ENCODE peak calls at places on chromosome 12, in ten cellular contexts. One of them, this sample, is unnamed.

GRCh38 chr12:53308276-53308675 is 8.8 kb downstream of the MYG1 start:
- DNase-seq in fibroblast of pulmonary artery: no peak
- DNase-seq in brain microvascular endothelial cell: no peak
- DNase-seq in bronchial epithelial cell: no peak
- DNase-seq in stomach: no peak
- DNase-seq in MCF 10A: no peak
- DNase-seq in lower leg skin: no peak
- DNase-seq in WTC11: no peak
- DNase-seq in progenitor cell of endocrine pancreas: no peak
- DNase-seq in cardiac muscle cell: no peak
- DNase-seq in this sample: no peak

GRCh38 chr12:121812921-121813896 is 9.4 kb downstream of the SETD1B start:
- DNase-seq in fibroblast of pulmonary artery: peak
- DNase-seq in brain microvascular endothelial cell: no peak
- DNase-seq in bronchial epithelial cell: no peak
- DNase-seq in stomach: peak
- DNase-seq in MCF 10A: peak
- DNase-seq in lower leg skin: no peak
- DNase-seq in WTC11: peak
- DNase-seq in progenitor cell of endocrine pancreas: no peak
- DNase-seq in cardiac muscle cell: no peak
- DNase-seq in this sample: no peak

GRCh38 chr12:117363263-117363662 is 1.8 kb upstream of the NOS1 start:
- DNase-seq in fibroblast of pulmonary artery: no peak
- DNase-seq in brain microvascular endothelial cell: no peak
- DNase-seq in bronchial epithelial cell: no peak
- DNase-seq in stomach: no peak
- DNase-seq in MCF 10A: no peak
- DNase-seq in lower leg skin: no peak
- DNase-seq in WTC11: no peak
- DNase-seq in progenitor cell of endocrine pancreas: no peak
- DNase-seq in cardiac muscle cell: no peak
- DNase-seq in this sample: no peak

GRCh38 chr12:73947627-73948026 is 590.0 kb upstream of the ATXN7L3B start:
- DNase-seq in fibroblast of pulmonary artery: no peak
- DNase-seq in brain microvascular endothelial cell: no peak
- DNase-seq in bronchial epithelial cell: no peak
- DNase-seq in stomach: no peak
- DNase-seq in MCF 10A: no peak
- DNase-seq in lower leg skin: no peak
- DNase-seq in WTC11: no peak
- DNase-seq in progenitor cell of endocrine pancreas: no peak
- DNase-seq in cardiac muscle cell: no peak
- DNase-seq in this sample: no peak

GRCh38 chr12:25866586-25867378 is 91.7 kb upstream of the RASSF8 start:
- DNase-seq in fibroblast of pulmonary artery: no peak
- DNase-seq in brain microvascular endothelial cell: no peak
- DNase-seq in bronchial epithelial cell: no peak
- DNase-seq in stomach: no peak
- DNase-seq in MCF 10A: no peak
- DNase-seq in lower leg skin: no peak
- DNase-seq in WTC11: no peak
- DNase-seq in progenitor cell of endocrine pancreas: no peak
- DNase-seq in cardiac muscle cell: no peak
- DNase-seq in this sample: no peak

GRCh38 chr12:5923043-5923605 is 21.9 kb downstream of the ANO2 start:
- DNase-seq in fibroblast of pulmonary artery: no peak
- DNase-seq in brain microvascular endothelial cell: no peak
- DNase-seq in bronchial epithelial cell: no peak
- DNase-seq in stomach: no peak
- DNase-seq in MCF 10A: no peak
- DNase-seq in lower leg skin: no peak
- DNase-seq in WTC11: no peak
- DNase-seq in progenitor cell of endocrine pancreas: no peak
- DNase-seq in cardiac muscle cell: no peak
- DNase-seq in this sample: no peak

GRCh38 chr12:50732591-50732990 is 31.3 kb upstream of the ATF1 start:
- DNase-seq in fibroblast of pulmonary artery: peak
- DNase-seq in brain microvascular endothelial cell: peak
- DNase-seq in bronchial epithelial cell: peak
- DNase-seq in stomach: no peak
- DNase-seq in MCF 10A: peak
- DNase-seq in lower leg skin: no peak
- DNase-seq in WTC11: no peak
- DNase-seq in progenitor cell of endocrine pancreas: no peak
- DNase-seq in cardiac muscle cell: no peak
- DNase-seq in this sample: peak

GRCh38 chr12:54370218-54370730 is 6.0 kb upstream of the GPR84 start:
- DNase-seq in fibroblast of pulmonary artery: peak
- DNase-seq in brain microvascular endothelial cell: peak
- DNase-seq in bronchial epithelial cell: peak
- DNase-seq in stomach: peak
- DNase-seq in MCF 10A: peak
- DNase-seq in lower leg skin: peak
- DNase-seq in WTC11: peak
- DNase-seq in progenitor cell of endocrine pancreas: peak
- DNase-seq in cardiac muscle cell: peak
- DNase-seq in this sample: peak

GRCh38 chr12:130141901-130142683 is 20.2 kb upstream of the FZD10 start:
- DNase-seq in fibroblast of pulmonary artery: no peak
- DNase-seq in brain microvascular endothelial cell: no peak
- DNase-seq in bronchial epithelial cell: no peak
- DNase-seq in stomach: no peak
- DNase-seq in MCF 10A: no peak
- DNase-seq in lower leg skin: no peak
- DNase-seq in WTC11: no peak
- DNase-seq in progenitor cell of endocrine pancreas: no peak
- DNase-seq in cardiac muscle cell: no peak
- DNase-seq in this sample: no peak
- TF ChIP-seq CTCF in fibroblast of pulmonary artery: no peak
- TF ChIP-seq CTCF in brain microvascular endothelial cell: no peak
- TF ChIP-seq CTCF in bronchial epithelial cell: no peak
- TF ChIP-seq CTCF in stomach: no peak
- TF ChIP-seq CTCF in MCF 10A: no peak
- TF ChIP-seq CTCF in lower leg skin: no peak
- TF ChIP-seq CTCF in WTC11: no peak
- TF ChIP-seq CTCF in progenitor cell of endocrine pancreas: no peak
- TF ChIP-seq CTCF in cardiac muscle cell: no peak
- TF ChIP-seq CTCF in this sample: no peak

GRCh38 chr12:88951177-88951576 is 370.9 kb upstream of the KITLG start:
- DNase-seq in fibroblast of pulmonary artery: no peak
- DNase-seq in brain microvascular endothelial cell: no peak
- DNase-seq in bronchial epithelial cell: no peak
- DNase-seq in stomach: no peak
- DNase-seq in MCF 10A: no peak
- DNase-seq in lower leg skin: no peak
- DNase-seq in WTC11: no peak
- DNase-seq in progenitor cell of endocrine pancreas: no peak
- DNase-seq in cardiac muscle cell: no peak
- DNase-seq in this sample: no peak

GRCh38 chr12:88947486-88948043 is 367.3 kb upstream of the KITLG start:
- DNase-seq in fibroblast of pulmonary artery: no peak
- DNase-seq in brain microvascular endothelial cell: no peak
- DNase-seq in bronchial epithelial cell: no peak
- DNase-seq in stomach: no peak
- DNase-seq in MCF 10A: no peak
- DNase-seq in lower leg skin: no peak
- DNase-seq in WTC11: no peak
- DNase-seq in progenitor cell of endocrine pancreas: no peak
- DNase-seq in cardiac muscle cell: no peak
- DNase-seq in this sample: no peak

GRCh38 chr12:88945041-88945732 is 364.9 kb upstream of the KITLG start:
- DNase-seq in fibroblast of pulmonary artery: peak
- DNase-seq in brain microvascular endothelial cell: no peak
- DNase-seq in bronchial epithelial cell: no peak
- DNase-seq in stomach: peak
- DNase-seq in MCF 10A: no peak
- DNase-seq in lower leg skin: no peak
- DNase-seq in WTC11: no peak
- DNase-seq in progenitor cell of endocrine pancreas: no peak
- DNase-seq in cardiac muscle cell: no peak
- DNase-seq in this sample: no peak

GRCh38 chr12:88944403-88944802 is 364.1 kb upstream of the KITLG start:
- DNase-seq in fibroblast of pulmonary artery: peak
- DNase-seq in brain microvascular endothelial cell: peak
- DNase-seq in bronchial epithelial cell: peak
- DNase-seq in stomach: no peak
- DNase-seq in MCF 10A: peak
- DNase-seq in lower leg skin: no peak
- DNase-seq in WTC11: no peak
- DNase-seq in progenitor cell of endocrine pancreas: no peak
- DNase-seq in cardiac muscle cell: no peak
- DNase-seq in this sample: no peak

DNA sequence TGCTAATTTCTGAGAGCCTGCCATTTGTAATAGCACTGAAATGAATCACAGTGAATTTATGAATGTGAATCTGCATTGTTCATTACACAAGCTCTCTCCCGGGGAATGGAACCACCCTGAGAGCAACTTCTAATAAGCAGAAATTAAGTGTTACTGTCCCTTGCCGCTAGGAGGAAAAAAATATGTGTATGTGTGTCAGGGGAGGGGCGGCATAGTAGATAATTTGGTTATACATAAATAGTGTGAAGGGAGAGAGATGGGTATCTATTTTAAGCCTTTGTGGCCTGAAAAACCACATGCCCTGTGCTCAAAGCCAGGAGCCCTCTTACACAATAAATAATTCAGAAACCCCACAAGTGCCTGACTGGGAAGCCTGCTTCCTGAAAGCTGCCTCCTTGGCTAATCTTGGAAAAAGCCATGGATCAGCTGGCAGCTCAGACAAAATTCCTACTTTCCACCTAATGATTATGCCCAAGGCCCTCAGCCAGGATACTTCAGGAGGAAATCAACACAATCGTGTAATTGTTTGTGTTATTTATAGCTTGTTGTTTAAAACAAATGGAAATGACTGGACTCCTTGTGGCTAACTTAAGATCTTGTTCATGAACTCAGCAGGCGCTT is 366.2 kb upstream of the KITLG start:
- DNase-seq in fibroblast of pulmonary artery: peak
- DNase-seq in brain microvascular endothelial cell: peak
- DNase-seq in bronchial epithelial cell: peak
- DNase-seq in stomach: no peak
- DNase-seq in MCF 10A: peak
- DNase-seq in lower leg skin: peak
- DNase-seq in WTC11: no peak
- DNase-seq in progenitor cell of endocrine pancreas: no peak
- DNase-seq in cardiac muscle cell: no peak
- DNase-seq in this sample: peak
- TF ChIP-seq CTCF in fibroblast of pulmonary artery: peak
- TF ChIP-seq CTCF in brain microvascular endothelial cell: peak
- TF ChIP-seq CTCF in bronchial epithelial cell: no peak
- TF ChIP-seq CTCF in stomach: no peak
- TF ChIP-seq CTCF in MCF 10A: no peak
- TF ChIP-seq CTCF in lower leg skin: no peak
- TF ChIP-seq CTCF in WTC11: no peak
- TF ChIP-seq CTCF in progenitor cell of endocrine pancreas: no peak
- TF ChIP-seq CTCF in cardiac muscle cell: peak
- TF ChIP-seq CTCF in this sample: peak

GRCh38 chr12:112419269-112420133 is 754 bp downstream of the PTPN11 start:
- DNase-seq in fibroblast of pulmonary artery: peak
- DNase-seq in brain microvascular endothelial cell: peak
- DNase-seq in bronchial epithelial cell: peak
- DNase-seq in stomach: peak
- DNase-seq in MCF 10A: peak
- DNase-seq in lower leg skin: peak
- DNase-seq in WTC11: peak
- DNase-seq in progenitor cell of endocrine pancreas: no peak
- DNase-seq in cardiac muscle cell: peak
- DNase-seq in this sample: peak
- TF ChIP-seq CTCF in fibroblast of pulmonary artery: no peak
- TF ChIP-seq CTCF in brain microvascular endothelial cell: no peak
- TF ChIP-seq CTCF in bronchial epithelial cell: no peak
- TF ChIP-seq CTCF in stomach: no peak
- TF ChIP-seq CTCF in MCF 10A: no peak
- TF ChIP-seq CTCF in lower leg skin: no peak
- TF ChIP-seq CTCF in WTC11: no peak
- TF ChIP-seq CTCF in progenitor cell of endocrine pancreas: no peak
- TF ChIP-seq CTCF in cardiac muscle cell: no peak
- TF ChIP-seq CTCF in this sample: no peak

GRCh38 chr12:46110220-46110700 is 119.9 kb upstream of the SCAF11 start:
- DNase-seq in fibroblast of pulmonary artery: no peak
- DNase-seq in brain microvascular endothelial cell: no peak
- DNase-seq in bronchial epithelial cell: no peak
- DNase-seq in stomach: peak
- DNase-seq in MCF 10A: peak
- DNase-seq in lower leg skin: no peak
- DNase-seq in WTC11: no peak
- DNase-seq in progenitor cell of endocrine pancreas: no peak
- DNase-seq in cardiac muscle cell: no peak
- DNase-seq in this sample: no peak

GRCh38 chr12:46109343-46110219 is 119.2 kb upstream of the SCAF11 start:
- DNase-seq in fibroblast of pulmonary artery: no peak
- DNase-seq in brain microvascular endothelial cell: no peak
- DNase-seq in bronchial epithelial cell: peak
- DNase-seq in stomach: no peak
- DNase-seq in MCF 10A: no peak
- DNase-seq in lower leg skin: no peak
- DNase-seq in WTC11: no peak
- DNase-seq in progenitor cell of endocrine pancreas: no peak
- DNase-seq in cardiac muscle cell: no peak
- DNase-seq in this sample: no peak

GRCh38 chr12:46112364-46112763 is 122.0 kb upstream of the SCAF11 start:
- DNase-seq in fibroblast of pulmonary artery: no peak
- DNase-seq in brain microvascular endothelial cell: no peak
- DNase-seq in bronchial epithelial cell: no peak
- DNase-seq in stomach: no peak
- DNase-seq in MCF 10A: no peak
- DNase-seq in lower leg skin: no peak
- DNase-seq in WTC11: no peak
- DNase-seq in progenitor cell of endocrine pancreas: no peak
- DNase-seq in cardiac muscle cell: no peak
- DNase-seq in this sample: no peak

GRCh38 chr12:46111727-46112126 is 121.4 kb upstream of the SCAF11 start:
- DNase-seq in fibroblast of pulmonary artery: no peak
- DNase-seq in brain microvascular endothelial cell: no peak
- DNase-seq in bronchial epithelial cell: no peak
- DNase-seq in stomach: no peak
- DNase-seq in MCF 10A: no peak
- DNase-seq in lower leg skin: no peak
- DNase-seq in WTC11: no peak
- DNase-seq in progenitor cell of endocrine pancreas: no peak
- DNase-seq in cardiac muscle cell: no peak
- DNase-seq in this sample: no peak

DNA sequence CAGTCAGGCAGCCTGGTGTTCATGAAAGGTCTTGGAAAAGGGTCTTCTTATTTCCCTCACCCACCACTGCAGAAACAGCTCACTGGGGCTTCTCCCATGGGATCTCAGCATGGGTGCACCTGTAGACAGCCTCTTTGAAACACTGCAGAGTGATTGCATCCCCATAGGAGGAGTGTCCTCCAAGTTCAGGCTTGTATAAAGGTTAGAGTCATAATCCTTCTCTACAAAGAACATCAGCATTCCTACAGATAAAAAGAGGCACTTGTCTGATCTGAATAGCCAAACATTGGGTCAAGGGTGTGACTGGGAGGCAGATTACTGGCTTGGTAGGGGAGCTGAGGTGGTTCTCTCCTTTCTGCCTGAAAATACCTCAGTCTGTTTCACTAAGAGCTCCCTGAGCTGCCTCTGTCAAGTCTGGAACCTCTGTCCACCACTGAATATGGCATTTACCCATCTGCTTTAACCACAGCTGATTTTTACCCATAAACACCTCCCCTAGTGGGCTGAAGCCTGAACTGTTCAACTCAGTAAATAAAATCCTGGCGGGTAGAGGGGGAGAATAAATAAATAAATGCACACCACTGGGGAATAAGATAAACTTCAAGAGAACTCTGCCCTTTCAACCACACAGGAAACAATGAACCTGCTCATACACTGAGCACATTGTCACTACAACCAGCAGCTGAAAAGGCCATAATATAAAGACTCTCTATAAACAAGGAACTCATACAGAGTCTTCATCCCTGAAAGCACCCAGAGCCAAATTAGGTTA is 120.7 kb upstream of the SCAF11 start:
- DNase-seq in fibroblast of pulmonary artery: no peak
- DNase-seq in brain microvascular endothelial cell: no peak
- DNase-seq in bronchial epithelial cell: peak
- DNase-seq in stomach: no peak
- DNase-seq in MCF 10A: no peak
- DNase-seq in lower leg skin: no peak
- DNase-seq in WTC11: no peak
- DNase-seq in progenitor cell of endocrine pancreas: no peak
- DNase-seq in cardiac muscle cell: no peak
- DNase-seq in this sample: no peak
- TF ChIP-seq CTCF in fibroblast of pulmonary artery: no peak
- TF ChIP-seq CTCF in brain microvascular endothelial cell: peak
- TF ChIP-seq CTCF in bronchial epithelial cell: peak
- TF ChIP-seq CTCF in stomach: no peak
- TF ChIP-seq CTCF in MCF 10A: no peak
- TF ChIP-seq CTCF in lower leg skin: no peak
- TF ChIP-seq CTCF in WTC11: no peak
- TF ChIP-seq CTCF in progenitor cell of endocrine pancreas: peak
- TF ChIP-seq CTCF in cardiac muscle cell: no peak
- TF ChIP-seq CTCF in this sample: no peak